ENCODE peak calls at places on chromosomes 12 and 14, in nine cellular contexts. J is lower lobe of right lung; B is esophagus squamous epithelium; W is left ventricle myocardium inferior; V is HepG2; Y is CD8-positive, alpha-beta T cell; N is colonic mucosa; G is IMR-90; D is neural progenitor cell. U is an unnamed sample.
A peak's percentile ranks its signal among the peaks of the same experiment; 100 is the strongest.

GRCh38 chr12:117427176-117427575 is 65.8 kb upstream of the NOS1 start:
- DNase-seq in J (no peak), B (no peak), W (no peak), V (no peak), Y (no peak), N (no peak), G (no peak), D (no peak), U (no peak)

GRCh38 chr12:27751386-27752047 is 28.5 kb upstream of the KLHL42 start:
- DNase-seq in J (no peak), B (no peak), W (no peak), V (no peak), Y (peak; percentile 14), N (peak; percentile 86), G (no peak), D (peak; percentile 8), U (no peak)

GRCh38 chr12:107393043-107393725 is 292.4 kb upstream of the PWP1 start:
- DNase-seq in J (no peak), B (no peak), W (no peak), V (no peak), Y (peak; percentile 50), N (no peak), G (no peak), D (no peak), U (no peak)

GRCh38 chr12:64528616-64529015 is 76.7 kb downstream of the TBK1 start:
- DNase-seq in J (no peak), B (no peak), W (no peak), V (no peak), Y (no peak), N (no peak), G (peak; percentile 20), D (no peak), U (no peak)

GRCh38 chr14:61673305-61673704 is 22.0 kb upstream of the HIF1A start:
- DNase-seq in J (no peak), B (no peak), W (no peak), V (no peak), Y (no peak), N (no peak), G (no peak), D (no peak), U (no peak)

GRCh38 chr12:121424632-121424992 is 24.7 kb downstream of the RNF34 start:
- DNase-seq in J (no peak), B (no peak), W (no peak), V (no peak), Y (no peak), N (no peak), G (no peak), D (no peak), U (no peak)

GRCh38 chr12:27009926-27010325 is 4.3 kb downstream of the TM7SF3 start:
- DNase-seq in J (no peak), B (no peak), W (no peak), V (no peak), Y (no peak), N (no peak), G (no peak), D (no peak), U (no peak)

GRCh38 chr12:27207626-27208413 is 36.3 kb upstream of the STK38L start:
- DNase-seq in J (no peak), B (no peak), W (no peak), V (no peak), Y (no peak), N (no peak), G (peak; percentile 45), D (no peak), U (no peak)

GRCh38 chr12:30643366-30643765 is 52.3 kb downstream of the IPO8 start:
- DNase-seq in J (no peak), B (no peak), W (no peak), V (no peak), Y (no peak), N (no peak), G (peak; percentile 21), D (no peak), U (no peak)

GRCh38 chr12:130428116-130428515 is 90.4 kb downstream of the PIWIL1 start:
- DNase-seq in J (no peak), B (no peak), W (no peak), V (no peak), Y (no peak), N (no peak), G (no peak), D (peak; percentile 39), U (peak; percentile 49)

GRCh38 chr12:48954061-48954460 is 3.2 kb downstream of the ARF3 start:
- DNase-seq in J (no peak), B (no peak), W (no peak), V (no peak), Y (no peak), N (no peak), G (no peak), D (no peak), U (no peak)

GRCh38 chr12:82025462-82025861 is 266.3 kb upstream of the PPFIA2 start:
- DNase-seq in J (no peak), B (no peak), W (no peak), V (no peak), Y (no peak), N (no peak), G (no peak), D (no peak), U (no peak)

GRCh38 chr12:9406564-9407424 is 198.6 kb upstream of the PZP start:
- DNase-seq in J (no peak), B (no peak), W (no peak), V (no peak), Y (no peak), N (no peak), G (no peak), D (peak; percentile 31), U (no peak)

GRCh38 chr12:54398995-54399793 is 14.7 kb upstream of the ZNF385A start:
- DNase-seq in J (peak; percentile 86), B (no peak), W (peak; percentile 87), V (peak; percentile 62), Y (peak; percentile 85), N (peak; percentile 84), G (peak; percentile 78), D (peak; percentile 81), U (peak; percentile 94)

GRCh38 chr12:121543786-121544185 is 37.0 kb downstream of the KDM2B start:
- DNase-seq in J (no peak), B (no peak), W (no peak), V (no peak), Y (no peak), N (no peak), G (no peak), D (no peak), U (no peak)

GRCh38 chr12:109443794-109444193 is 33.3 kb downstream of the KCTD10 start:
- DNase-seq in J (peak; percentile 61), B (no peak), W (no peak), V (no peak), Y (no peak), N (no peak), G (no peak), D (no peak), U (no peak)

GRCh38 chr12:1199700-1200099 is 208.7 kb downstream of the ERC1 start:
- DNase-seq in J (no peak), B (no peak), W (no peak), V (no peak), Y (no peak), N (no peak), G (no peak), D (no peak), U (no peak)

GRCh38 chr12:77734489-77734888 is 96.2 kb upstream of the NAV3 start:
- DNase-seq in J (no peak), B (no peak), W (no peak), V (no peak), Y (no peak), N (no peak), G (peak; percentile 38), D (no peak), U (no peak)

GRCh38 chr14:57974896-57975295 is 109.0 kb upstream of the SLC35F4 start:
- DNase-seq in J (no peak), B (no peak), W (no peak), V (no peak), Y (no peak), N (no peak), G (no peak), D (no peak), U (no peak)

GRCh38 chr12:55702861-55703260 is 4.8 kb downstream of the ITGA7 start:
- DNase-seq in J (no peak), B (no peak), W (no peak), V (no peak), Y (no peak), N (no peak), G (no peak), D (no peak), U (peak; percentile 60)

DNA sequence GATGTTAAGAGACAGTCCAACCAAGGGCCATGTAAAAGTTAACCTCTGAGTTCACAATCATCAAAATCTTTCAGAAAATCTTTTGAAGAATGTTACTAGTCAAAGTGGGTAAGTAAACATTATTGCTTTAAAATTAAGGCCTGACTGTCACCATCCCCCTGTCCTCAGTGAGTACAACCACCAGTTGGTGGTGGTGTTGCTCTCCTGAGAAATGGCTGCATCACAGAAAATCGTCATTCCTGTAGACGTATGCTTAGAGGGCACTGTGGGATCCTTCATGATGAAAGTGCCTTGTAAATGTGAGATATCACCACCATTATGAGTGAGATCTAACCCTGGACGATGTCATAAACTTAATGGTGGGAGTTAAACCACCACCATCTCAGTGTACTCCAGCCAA is 451.2 kb downstream of the RPS29 start:
- DNase-seq in J (no peak), B (no peak), W (no peak), V (no peak), Y (no peak), N (no peak), G (no peak), D (peak; percentile 29), U (no peak)
- TF ChIP-seq CTCF in J (peak; percentile 10), B (no peak), W (no peak), V (no peak), Y (no peak), N (no peak), G (no peak), D (peak; percentile 40), U (no peak)

GRCh38 chr14:51682411-51682810 is 30.7 kb downstream of the FRMD6 start:
- DNase-seq in J (no peak), B (no peak), W (no peak), V (no peak), Y (no peak), N (no peak), G (peak; percentile 57), D (no peak), U (no peak)
- H3K4me1 ChIP-seq in J (no peaks in the 10 kb centered on the region), B (peaks cover 3% of the 10 kb centered on the region), W (peaks cover 40% of the 10 kb centered on the region), V (peaks cover 41% of the 10 kb centered on the region), Y (no peaks in the 10 kb centered on the region), N (no peaks in the 10 kb centered on the region), G (peaks cover 20% of the 10 kb centered on the region), D (peaks cover 8% of the 10 kb centered on the region), U (no peaks in the 10 kb centered on the region)

GRCh38 chr12:3142386-3142785 is 65.2 kb downstream of the TSPAN9 start:
- DNase-seq in J (no peak), B (no peak), W (no peak), V (no peak), Y (no peak), N (no peak), G (no peak), D (no peak), U (no peak)
- TF ChIP-seq CTCF in J (no peak), B (no peak), W (no peak), V (no peak), Y (no peak), N (no peak), G (no peak), D (no peak), U (no peak)

DNA sequence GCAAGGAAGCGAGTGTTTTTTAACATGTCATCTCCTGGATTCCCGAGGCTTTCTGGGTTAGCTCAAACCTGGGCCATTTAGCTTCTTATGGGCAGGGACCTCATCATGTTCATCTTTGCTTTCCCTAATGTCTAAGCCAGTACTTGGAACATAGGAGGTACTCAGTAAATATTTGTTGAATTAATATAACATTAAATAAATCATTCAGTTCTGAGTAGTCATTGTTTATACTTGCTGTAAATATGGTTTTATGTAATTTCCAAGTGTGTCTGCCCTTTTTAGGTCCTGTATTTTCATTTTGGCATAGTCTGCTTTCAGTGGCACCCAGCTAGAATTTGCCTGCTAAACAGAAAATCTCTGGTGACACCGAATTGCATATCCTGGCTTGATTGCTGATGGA is 344.5 kb downstream of the ZFP36L1 start:
- DNase-seq in J (no peak), B (no peak), W (no peak), V (no peak), Y (no peak), N (no peak), G (no peak), D (no peak), U (no peak)
- H3K4me1 ChIP-seq in J (peaks cover 14% of the 10 kb centered on the region), B (peaks cover 13% of the 10 kb centered on the region), W (peaks cover 33% of the 10 kb centered on the region), V (peaks cover 10% of the 10 kb centered on the region), Y (no peaks in the 10 kb centered on the region), N (no peaks in the 10 kb centered on the region), G (peaks cover 15% of the 10 kb centered on the region), D (peaks cover 32% of the 10 kb centered on the region), U (no peaks in the 10 kb centered on the region)

U was measured in spleen.